ENCODE peak calls at places on chromosomes 3 and 15, in nine cellular contexts. R is T-helper 1 cell; N is AG04449; P is cardiac muscle cell; I is endothelial cell; G is CD8-positive, alpha-beta memory T cell; B is hepatic stellate cell; D is ELR; E is cerebellum. K is an unnamed sample.

GRCh38 chr3:31103623-31104180 is 209.2 kb upstream of the GADL1 start:
- DNase-seq in R (no peak), N (no peak), P (no peak), I (no peak), G (no peak), B (no peak), D (peak; percentile 43), E (no peak), K (no peak)

GRCh38 chr3:5145120-5145519 is 23.0 kb downstream of the ARL8B start:
- DNase-seq in R (no peak), N (no peak), P (no peak), I (no peak), G (no peak), B (no peak), D (no peak), E (no peak), K (no peak)

GRCh38 chr15:81303241-81304225 is 20.4 kb downstream of the STARD5 start:
- DNase-seq in R (no peak), N (no peak), P (no peak), I (no peak), G (no peak), B (no peak), D (no peak), E (no peak), K (no peak)

GRCh38 chr3:36909181-36909580 is 35.7 kb downstream of the TRANK1 start:
- DNase-seq in R (no peak), N (no peak), P (no peak), I (no peak), G (no peak), B (no peak), D (no peak), E (no peak), K (no peak)

GRCh38 chr3:60536420-60536819 is 714.8 kb downstream of the FHIT start:
- DNase-seq in R (no peak), N (no peak), P (no peak), I (no peak), G (no peak), B (no peak), D (no peak), E (no peak), K (no peak)

GRCh38 chr3:23735062-23735461 is 70.7 kb upstream of the UBE2E1 start:
- DNase-seq in R (no peak), N (no peak), P (no peak), I (no peak), G (no peak), B (no peak), D (no peak), E (no peak), K (no peak)

GRCh38 chr15:29826908-29827307 is 4.6 kb upstream of the TJP1 start:
- DNase-seq in R (no peak), N (no peak), P (no peak), I (no peak), G (no peak), B (no peak), D (no peak), E (no peak), K (no peak)

GRCh38 chr15:64749167-64749566 is 26.2 kb downstream of the RBPMS2 start:
- DNase-seq in R (no peak), N (peak; percentile 23), P (no peak), I (no peak), G (no peak), B (no peak), D (peak; percentile 53), E (no peak), K (no peak)

GRCh38 chr3:58066842-58067241 is 58.6 kb downstream of the FLNB start:
- DNase-seq in R (no peak), N (no peak), P (no peak), I (no peak), G (no peak), B (peak; percentile 59), D (peak; percentile 40), E (no peak), K (no peak)

GRCh38 chr3:111903067-111903511 is 44.0 kb downstream of the PHLDB2 start:
- DNase-seq in R (no peak), N (no peak), P (no peak), I (no peak), G (no peak), B (peak; percentile 47), D (peak; percentile 96), E (no peak), K (no peak)

GRCh38 chr3:99789322-99789721 is 28.3 kb upstream of the CMSS1 start:
- DNase-seq in R (no peak), N (no peak), P (peak; percentile 48), I (peak; percentile 28), G (no peak), B (peak; percentile 28), D (peak; percentile 76), E (peak; percentile 3), K (peak; percentile 50)

GRCh38 chr3:153052096-153052460 is 109.9 kb upstream of the RAP2B start:
- DNase-seq in R (no peak), N (peak; percentile 72), P (peak; percentile 43), I (no peak), G (no peak), B (peak; percentile 75), D (peak; percentile 95), E (no peak), K (no peak)

GRCh38 chr3:101017048-101017447 is 23.8 kb upstream of the ABI3BP start:
- DNase-seq in R (no peak), N (no peak), P (no peak), I (no peak), G (no peak), B (no peak), D (peak; percentile 44), E (no peak), K (no peak)

GRCh38 chr15:90151989-90152645 is 49.0 kb upstream of the SEMA4B start:
- DNase-seq in R (no peak), N (no peak), P (peak; percentile 55), I (peak; percentile 55), G (no peak), B (no peak), D (no peak), E (no peak), K (no peak)

GRCh38 chr15:54007256-54007655 is 29.0 kb downstream of the UNC13C start:
- DNase-seq in R (no peak), N (no peak), P (no peak), I (no peak), G (no peak), B (no peak), D (no peak), E (no peak), K (no peak)

GRCh38 chr3:85081191-85081895 is 122.6 kb downstream of the CADM2 start:
- DNase-seq in R (no peak), N (no peak), P (peak; percentile 39), I (no peak), G (no peak), B (no peak), D (no peak), E (peak; percentile 63), K (no peak)

K was measured in WERI-Rb-1.